ENCODE peak calls at places on chromosomes 1 and 21, in eight cellular contexts. P is activated CD4-positive, alpha-beta T cell treated with anti-CD3 and anti-CD28 coated beads for 1 hour; T is activated T-helper 1 cell treated with anti-CD3 and anti-CD28 coated beads, Interleukin-2, amount 50 U/mL, for 16 hours; L is stomach; S is aorta; B is NCI-H1092 treated with DMSO at 0.1 percent for 48 hours; D is stimulated activated effector memory CD8-positive, alpha-beta T cell treated with anti-CD3 and anti-CD28 coated beads, Interleukin-12 subunit alpha, Interleukin-12 subunit beta, amount 100 ng/mL, for 72 hours; K is neural progenitor cell. A is an unnamed sample.
A peak's percentile ranks its signal among the peaks of the same experiment; 100 is the strongest.

GRCh38 chr1:60222492-60223369 is 149.2 kb upstream of the C1orf87 start:
- DNase-seq in K (no peak), B (no peak), D (no peak), P (no peak), T (no peak), S (no peak), L (no peak), A (no peak)

GRCh38 chr1:93597697-93598096 is 83.9 kb downstream of the BCAR3 start:
- DNase-seq in L (peak; percentile 61), S (peak; percentile 57), B (peak; percentile 28), T (no peak), P (no peak), D (no peak), K (no peak), A (peak; percentile 38)

GRCh38 chr1:108892356-108893140 is 15.8 kb downstream of the GPSM2 start:
- DNase-seq in B (no peak), S (no peak), L (no peak), P (no peak), T (no peak), D (no peak), K (no peak), A (no peak)

GRCh38 chr1:145716641-145717061 is 2.6 kb upstream of the CD160 start:
- DNase-seq in S (no peak), K (peak; percentile 19), B (no peak), T (no peak), P (no peak), D (peak; percentile 64), L (no peak), A (no peak)

GRCh38 chr1:214537872-214538473 is 13.4 kb downstream of the PTPN14 start:
- DNase-seq in K (no peak), L (no peak), T (no peak), P (no peak), D (no peak), S (no peak), B (no peak), A (no peak)

GRCh38 chr1:107682467-107682866 is 282.5 kb downstream of the VAV3 start:
- DNase-seq in K (no peak), P (no peak), B (no peak), T (no peak), L (no peak), D (no peak), S (no peak), A (peak; percentile 23)

GRCh38 chr1:82392513-82392912 is 591.8 kb downstream of the ADGRL2 start:
- DNase-seq in B (no peak), L (no peak), K (no peak), P (no peak), T (no peak), D (no peak), S (no peak), A (no peak)

GRCh38 chr1:71089536-71090270 is 8.9 kb upstream of the ZRANB2 start:
- DNase-seq in K (no peak), P (no peak), D (no peak), L (no peak), B (no peak), T (no peak), S (no peak), A (no peak)

GRCh38 chr1:78491311-78492071 is 717 bp downstream of the PTGFR start:
- DNase-seq in P (no peak), D (no peak), L (no peak), K (peak; percentile 42), S (peak; percentile 55), B (no peak), T (no peak), A (peak; percentile 35)

GRCh38 chr21:34928637-34929036 is 120.5 kb downstream of the RUNX1 start:
- DNase-seq in K (no peak), B (no peak), S (no peak), D (no peak), L (no peak), T (no peak), P (no peak), A (no peak)

GRCh38 chr21:46116846-46117585 is 19.1 kb downstream of the COL6A2 start:
- DNase-seq in L (no peak), K (no peak), B (no peak), T (no peak), D (no peak), P (no peak), S (peak; percentile 39), A (no peak)

GRCh38 chr1:22886211-22886610 is 86.5 kb downstream of the LACTBL1 start:
- DNase-seq in P (no peak), D (no peak), K (no peak), L (no peak), B (no peak), T (no peak), S (no peak), A (no peak)

GRCh38 chr1:247748041-247748440 is at the start of gene OR14A2:
- DNase-seq in K (no peak), T (no peak), L (no peak), B (no peak), P (no peak), S (no peak), D (no peak), A (no peak)

GRCh38 chr1:9798236-9799130 is 25.3 kb downstream of the CLSTN1 start:
- DNase-seq in S (no peak), L (no peak), K (no peak), P (no peak), T (no peak), D (no peak), B (no peak), A (peak; percentile 26)

GRCh38 chr1:157512036-157512969 is 40.0 kb downstream of the FCRL5 start:
- DNase-seq in L (no peak), B (no peak), P (no peak), S (no peak), D (no peak), T (no peak), K (no peak), A (no peak)

GRCh38 chr1:209411491-209411929 is 172.0 kb upstream of the CAMK1G start:
- DNase-seq in D (no peak), L (no peak), S (no peak), P (no peak), B (no peak), K (no peak), T (no peak), A (no peak)

GRCh38 chr1:60108223-60108622 is 34.7 kb upstream of the C1orf87 start:
- DNase-seq in S (no peak), T (no peak), B (no peak), D (no peak), P (no peak), K (no peak), L (no peak), A (peak; percentile 23)

GRCh38 chr1:18464665-18465050 is 16.1 kb upstream of the KLHDC7A start:
- DNase-seq in L (peak; percentile 91), T (no peak), P (no peak), B (no peak), K (no peak), S (no peak), D (no peak), A (peak; percentile 22)

GRCh38 chr1:101293461-101294045 is 56.7 kb downstream of the S1PR1 start:
- DNase-seq in L (no peak), T (no peak), B (no peak), K (no peak), P (no peak), S (no peak), D (peak; percentile 78), A (no peak)

GRCh38 chr1:94119796-94120590 is 955 bp downstream of the ABCA4 start:
- DNase-seq in L (no peak), B (no peak), K (peak; percentile 39), S (no peak), P (no peak), D (no peak), T (no peak), A (no peak)

GRCh38 chr1:38038836-38039235 is 7.8 kb downstream of the POU3F1 start:
- DNase-seq in B (no peak), T (no peak), K (no peak), P (no peak), S (no peak), L (no peak), D (no peak), A (peak; percentile 45)

GRCh38 chr1:207030522-207031009 is 2.0 kb downstream of the C1orf116 start:
- DNase-seq in K (no peak), S (no peak), L (no peak), D (no peak), T (no peak), P (no peak), B (no peak), A (no peak)

GRCh38 chr1:180646093-180646492 is 14.3 kb downstream of the XPR1 start:
- DNase-seq in D (no peak), K (no peak), S (no peak), T (no peak), B (no peak), L (no peak), P (no peak), A (no peak)

GRCh38 chr21:45262616-45263015 is 25.1 kb downstream of the POFUT2 start:
- DNase-seq in B (no peak), D (no peak), P (no peak), S (no peak), L (peak; percentile 26), T (no peak), K (no peak), A (no peak)